ENCODE peak calls at places on chromosomes 7 and 10, in five cellular contexts. E, V, B, I and H are unnamed samples.

GRCh38 chr10:28841625-28842024 is 164.3 kb downstream of the BAMBI start:
- DNase-seq in V (no peak), I (no peak), B (no peak), E (no peak), H (no peak)

GRCh38 chr10:58266826-58267712 is 625 bp downstream of the IPMK start:
- DNase-seq in B (peak), I (peak), V (no peak), E (peak), H (peak)

GRCh38 chr7:105934577-105935185 is 28.4 kb upstream of the CDHR3 start:
- DNase-seq in I (no peak), E (no peak), B (peak), V (no peak), H (peak)

GRCh38 chr7:962401-963081 is 8.1 kb upstream of the ADAP1 start:
- DNase-seq in E (no peak), B (no peak), I (peak), V (no peak), H (no peak)

GRCh38 chr7:80678703-80679102 is 40.3 kb downstream of the CD36 start:
- DNase-seq in I (no peak), E (no peak), V (no peak), B (no peak), H (no peak)

GRCh38 chr7:98935811-98936210 is 57.5 kb downstream of the TRRAP start:
- DNase-seq in V (no peak), E (no peak), I (no peak), B (no peak), H (no peak)

GRCh38 chr7:5437987-5438386 is 14.4 kb upstream of the TNRC18 start:
- DNase-seq in V (no peak), I (no peak), E (no peak), B (no peak), H (no peak)

GRCh38 chr10:48632166-48632565 is 27.3 kb upstream of the ARHGAP22 start:
- DNase-seq in E (no peak), B (no peak), I (no peak), V (no peak), H (no peak)

GRCh38 chr7:134473861-134474291 is 15.0 kb upstream of the AKR1B1 start:
- DNase-seq in B (no peak), E (no peak), V (no peak), I (peak), H (no peak)

GRCh38 chr10:49606981-49607535 is 3.1 kb upstream of the SLC18A3 start:
- DNase-seq in E (peak), V (peak), B (peak), I (peak), H (peak)

GRCh38 chr7:5709347-5709950 is 72.0 kb downstream of the RNF216 start:
- DNase-seq in V (no peak), B (no peak), E (no peak), I (no peak), H (no peak)

GRCh38 chr10:100996678-100997363 is 2.8 kb upstream of the LZTS2 start:
- DNase-seq in I (peak), B (peak), E (peak), V (no peak), H (no peak)

GRCh38 chr7:22356855-22357310 is at the start of gene RAPGEF5:
- DNase-seq in E (no peak), B (peak), V (no peak), I (peak), H (no peak)

GRCh38 chr7:132211971-132212370 is 364.3 kb downstream of the PLXNA4 start:
- DNase-seq in E (no peak), V (no peak), B (no peak), I (no peak), H (no peak)

GRCh38 chr7:149081914-149082313 is 8.6 kb downstream of the ZNF786 start:
- DNase-seq in E (no peak), B (no peak), V (no peak), I (no peak), H (no peak)

GRCh38 chr10:92087750-92088395 is 164.3 kb downstream of the BTAF1 start:
- DNase-seq in I (no peak), V (peak), E (peak), B (peak), H (peak)

GRCh38 chr7:160958-161725 is 31.2 kb upstream of the FAM20C start:
- DNase-seq in B (no peak), V (no peak), E (no peak), I (peak), H (no peak)

GRCh38 chr7:157413881-157414701 is 77.3 kb downstream of the DNAJB6 start:
- DNase-seq in E (no peak), I (no peak), B (no peak), V (no peak), H (no peak)

GRCh38 chr7:68249611-68250010 is 1253.0 kb downstream of the TYW1 start:
- DNase-seq in V (no peak), B (no peak), I (no peak), E (no peak), H (no peak)

GRCh38 chr10:110409926-110410325 is 87.8 kb upstream of the DUSP5 start:
- DNase-seq in V (no peak), E (no peak), B (no peak), I (no peak), H (no peak)

GRCh38 chr10:72276421-72277339 is 3.0 kb downstream of the DDIT4 start:
- DNase-seq in I (no peak), B (no peak), E (no peak), V (no peak), H (peak)
- H3K4me3 ChIP-seq in I (peak), B (no peak), E (no peak), V (peak), H (peak)

GRCh38 chr7:116986611-116987565 is 33.6 kb downstream of the ST7 start:
- DNase-seq in V (no peak), I (no peak), E (no peak), B (no peak), H (peak)

GRCh38 chr7:116985575-116985974 is 32.3 kb downstream of the ST7 start:
- DNase-seq in E (no peak), V (no peak), I (no peak), B (no peak), H (no peak)

GRCh38 chr7:116984511-116984910 is 31.2 kb downstream of the ST7 start:
- DNase-seq in V (no peak), E (no peak), B (no peak), I (no peak), H (no peak)

GRCh38 chr7:116981887-116982430 is 28.7 kb downstream of the ST7 start:
- DNase-seq in V (no peak), I (no peak), E (no peak), B (no peak), H (no peak)

GRCh38 chr7:116984917-116985316 is 31.6 kb downstream of the ST7 start:
- DNase-seq in B (no peak), I (no peak), V (no peak), E (peak), H (no peak)
- H3K27ac ChIP-seq in B (no peak), I (no peak), V (no peak), E (no peak), H (no peak)

GRCh38 chr10:131641898-131642297 is 258.9 kb upstream of the PPP2R2D start:
- DNase-seq in E (no peak), V (no peak), I (no peak), B (no peak), H (no peak)
- H3K4me3 ChIP-seq in E (no peak), V (no peak), I (no peak), B (no peak), H (no peak)

GRCh38 chr10:34707656-34708055 is 107.4 kb downstream of the PARD3 start:
- DNase-seq in V (no peak), B (no peak), E (no peak), I (no peak), H (no peak)

GRCh38 chr10:34702093-34702952 is 112.8 kb downstream of the PARD3 start:
- DNase-seq in E (no peak), I (no peak), V (no peak), B (peak), H (no peak)

GRCh38 chr10:34702982-34703381 is 112.1 kb downstream of the PARD3 start:
- DNase-seq in B (no peak), E (no peak), I (no peak), V (no peak), H (peak)

GRCh38 chr10:34704526-34705184 is 110.4 kb downstream of the PARD3 start:
- DNase-seq in I (no peak), V (no peak), B (no peak), E (no peak), H (no peak)

DNA sequence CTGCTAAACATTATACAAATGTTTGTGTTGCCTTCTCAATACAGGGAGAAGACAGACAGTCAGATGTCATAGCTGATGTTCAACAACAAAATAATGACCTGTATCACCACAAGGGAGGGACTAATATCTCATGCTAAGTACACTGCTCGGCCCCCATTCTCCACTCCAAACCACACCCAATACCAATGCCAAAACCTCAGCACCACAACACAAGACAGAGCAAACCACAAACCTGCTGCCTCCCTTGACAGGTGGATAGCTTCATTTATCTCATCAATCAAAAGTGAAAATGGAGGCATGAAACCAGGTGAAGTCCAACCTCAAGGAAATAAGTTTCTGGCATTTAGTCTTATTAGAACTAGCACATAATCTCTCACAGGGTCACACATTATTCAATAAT is 109.5 kb downstream of the PARD3 start:
- DNase-seq in E (no peak), V (no peak), B (no peak), I (no peak), H (no peak)
- H3K27ac ChIP-seq in E (no peak), V (no peak), B (no peak), I (peak), H (no peak)

GRCh38 chr7:114944742-114945625 is 23.1 kb downstream of the MDFIC start:
- DNase-seq in B (peak), V (peak), E (no peak), I (peak), H (peak)
- H3K4me3 ChIP-seq in B (no peak), V (peak), E (no peak), I (peak), H (peak)

DNA sequence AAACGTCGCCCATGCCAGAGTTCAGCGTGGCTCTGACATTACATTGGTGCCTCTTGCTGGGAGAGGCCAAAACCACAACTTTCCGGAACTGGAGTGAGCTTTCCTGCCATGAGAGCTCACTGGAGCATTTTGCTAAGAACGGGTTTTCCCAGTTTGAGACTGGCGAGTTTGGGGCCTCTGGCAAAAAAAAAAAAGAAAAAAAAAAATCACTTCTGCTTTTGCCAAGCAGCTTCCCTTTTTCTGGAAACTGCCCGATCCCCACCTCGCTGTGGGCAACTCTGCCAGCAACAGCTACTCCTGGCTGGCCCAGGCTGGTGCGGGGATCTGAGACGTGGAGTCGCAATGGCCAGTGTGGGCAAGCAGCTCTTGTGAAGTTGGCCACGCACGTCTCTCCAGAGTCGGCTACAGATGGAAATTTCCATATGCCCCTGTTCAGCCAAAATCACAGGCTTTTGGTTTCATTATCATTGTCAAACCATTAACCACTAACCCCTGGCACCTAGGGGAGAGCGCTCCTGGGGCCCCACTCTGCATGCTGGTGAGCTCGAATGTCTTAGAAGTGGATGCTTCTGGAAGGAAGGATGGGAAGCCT is 25.7 kb downstream of the PRKAG2 start:
- DNase-seq in V (no peak), E (peak), I (no peak), B (no peak), H (no peak)
- H3K27ac ChIP-seq in V (no peak), E (no peak), I (peak), B (no peak), H (peak)

GRCh38 chr10:77605466-77605865 is 32.1 kb downstream of the KCNMA1 start:
- DNase-seq in V (no peak), E (no peak), B (no peak), I (no peak), H (no peak)
- H3K4me3 ChIP-seq in V (no peak), E (no peak), B (no peak), I (no peak), H (no peak)